ENCODE peak calls at places on chromosomes 13 and 19, in five cellular contexts. F, A, I, U and M are unnamed samples.

GRCh38 chr19:17359905-17360800 is 17.0 kb downstream of the PLVAP start:
- DNase-seq in F (no peak), I (no peak), A (no peak), U (no peak), M (no peak)

GRCh38 chr13:30334663-30335386 is 27.5 kb upstream of the KATNAL1 start:
- DNase-seq in F (peak), I (no peak), U (no peak), A (no peak), M (peak)

GRCh38 chr13:109704771-109705628 is 81.4 kb downstream of the IRS2 start:
- DNase-seq in F (no peak), A (no peak), U (no peak), I (no peak), M (no peak)

GRCh38 chr19:31408460-31409124 is 59.4 kb upstream of the TSHZ3 start:
- DNase-seq in F (peak), I (no peak), U (no peak), A (no peak), M (no peak)

GRCh38 chr13:39961036-39961435 is 305.6 kb downstream of the COG6 start:
- DNase-seq in I (no peak), U (no peak), A (no peak), F (no peak), M (no peak)

GRCh38 chr13:24356837-24357236 is 47.5 kb downstream of the C1QTNF9 start:
- DNase-seq in A (no peak), I (no peak), F (no peak), U (no peak), M (no peak)

GRCh38 chr19:44573647-44574046 is 39.7 kb upstream of the IGSF23 start:
- DNase-seq in U (no peak), F (no peak), I (no peak), A (no peak), M (no peak)

GRCh38 chr19:48363500-48363809 is 285 bp downstream of the TMEM143 start:
- DNase-seq in I (no peak), F (no peak), A (no peak), U (no peak), M (no peak)

GRCh38 chr19:7832009-7832408 is 2.0 kb downstream of the EVI5L start:
- DNase-seq in A (no peak), I (no peak), U (no peak), F (no peak), M (no peak)